ENCODE peak calls at places on chromosomes 7 and 10, in seven cellular contexts. B, U, C, I, V, L and E are unnamed samples.

GRCh38 chr7:91055219-91055618 is 209.0 kb upstream of the FZD1 start:
- DNase-seq in L (no peak), I (no peak), U (no peak), V (no peak), B (no peak), C (no peak), E (no peak)

GRCh38 chr7:76512941-76513816 is 2.8 kb downstream of the UPK3B start:
- DNase-seq in B (no peak), U (no peak), L (no peak), I (no peak), C (peak), V (peak), E (peak)

GRCh38 chr10:5550621-5551530 is 26.1 kb downstream of the CALML3 start:
- DNase-seq in U (no peak), L (no peak), I (no peak), V (peak), B (no peak), C (no peak), E (no peak)

GRCh38 chr7:114102996-114103395 is 184.2 kb upstream of the PPP1R3A start:
- DNase-seq in L (no peak), V (no peak), C (no peak), I (no peak), U (no peak), B (no peak), E (no peak)

GRCh38 chr7:105149827-105150226 is 135.8 kb downstream of the KMT2E start:
- DNase-seq in I (no peak), C (no peak), V (no peak), B (no peak), U (no peak), L (no peak), E (no peak)

GRCh38 chr7:30692438-30692837 is 10.2 kb upstream of the CRHR2 start:
- DNase-seq in C (no peak), U (no peak), V (peak), I (no peak), B (no peak), L (no peak), E (no peak)

GRCh38 chr7:94223375-94224084 is 171.2 kb upstream of the COL1A2 start:
- DNase-seq in B (no peak), C (peak), V (no peak), I (no peak), U (no peak), L (no peak), E (peak)

GRCh38 chr7:105323366-105323765 is 65.4 kb downstream of the SRPK2 start:
- DNase-seq in C (no peak), I (no peak), V (no peak), L (no peak), U (no peak), B (no peak), E (no peak)

GRCh38 chr7:45593121-45593541 is 19.0 kb downstream of the ADCY1 start:
- DNase-seq in C (no peak), I (no peak), V (peak), L (peak), B (no peak), U (no peak), E (no peak)

GRCh38 chr10:71078454-71079145 is 133.8 kb upstream of the UNC5B start:
- DNase-seq in I (peak), B (no peak), C (no peak), V (no peak), U (peak), L (peak), E (no peak)

GRCh38 chr10:15472431-15473400 is 101.6 kb upstream of the FAM171A1 start:
- DNase-seq in V (no peak), B (no peak), I (no peak), L (no peak), U (no peak), C (no peak), E (no peak)

GRCh38 chr10:34028936-34029335 is 694.5 kb upstream of the NRP1 start:
- DNase-seq in U (no peak), I (no peak), V (no peak), L (no peak), B (no peak), C (no peak), E (no peak)

GRCh38 chr7:22565315-22565811 is 65.4 kb upstream of the STEAP1B start:
- DNase-seq in L (no peak), U (no peak), V (no peak), C (no peak), B (peak), I (no peak), E (peak)

GRCh38 chr10:25493122-25493893 is 318.5 kb downstream of the GPR158 start:
- DNase-seq in L (peak), I (no peak), V (no peak), B (no peak), U (no peak), C (peak), E (no peak)

GRCh38 chr10:50325449-50326188 is 74.3 kb upstream of the ASAH2 start:
- DNase-seq in V (no peak), L (peak), C (no peak), I (peak), B (peak), U (no peak), E (peak)

GRCh38 chr7:147513451-147513850 is 1077.1 kb upstream of the C7orf33 start:
- DNase-seq in B (no peak), L (no peak), C (no peak), V (no peak), U (no peak), I (no peak), E (no peak)

GRCh38 chr10:59896186-59896585 is 10.2 kb downstream of the CCDC6 start:
- DNase-seq in I (no peak), V (no peak), L (no peak), B (no peak), C (no peak), U (no peak), E (no peak)

GRCh38 chr7:150567846-150568245 is 656 bp downstream of the GIMAP4 start:
- DNase-seq in U (no peak), L (no peak), V (no peak), I (no peak), C (no peak), B (no peak), E (no peak)

GRCh38 chr7:69659964-69660363 is 61.7 kb downstream of the AUTS2 start:
- DNase-seq in L (no peak), U (no peak), V (no peak), I (no peak), B (no peak), C (no peak), E (no peak)

GRCh38 chr7:43164757-43165156 is 52.3 kb downstream of the HECW1 start:
- DNase-seq in C (no peak), B (peak), U (no peak), L (no peak), V (no peak), I (no peak), E (peak)

GRCh38 chr7:98992076-98992475 is 113.7 kb downstream of the TRRAP start:
- DNase-seq in U (no peak), L (no peak), C (no peak), V (no peak), I (no peak), B (no peak), E (no peak)

GRCh38 chr7:27128034-27128433 is 2.5 kb downstream of the HOXA4 start:
- DNase-seq in L (no peak), I (no peak), B (no peak), V (no peak), U (no peak), C (no peak), E (no peak)

GRCh38 chr7:27128776-27129728 is 1.5 kb downstream of the HOXA4 start:
- DNase-seq in I (no peak), U (no peak), C (no peak), B (no peak), L (no peak), V (no peak), E (no peak)

GRCh38 chr7:27131390-27131819 is 848 bp upstream of the HOXA4 start:
- DNase-seq in U (no peak), V (no peak), C (no peak), L (no peak), I (no peak), B (no peak), E (no peak)

GRCh38 chr7:27130540-27131389 is at the start of gene HOXA4:
- DNase-seq in V (no peak), C (peak), I (peak), U (no peak), L (peak), B (no peak), E (peak)

DNA sequence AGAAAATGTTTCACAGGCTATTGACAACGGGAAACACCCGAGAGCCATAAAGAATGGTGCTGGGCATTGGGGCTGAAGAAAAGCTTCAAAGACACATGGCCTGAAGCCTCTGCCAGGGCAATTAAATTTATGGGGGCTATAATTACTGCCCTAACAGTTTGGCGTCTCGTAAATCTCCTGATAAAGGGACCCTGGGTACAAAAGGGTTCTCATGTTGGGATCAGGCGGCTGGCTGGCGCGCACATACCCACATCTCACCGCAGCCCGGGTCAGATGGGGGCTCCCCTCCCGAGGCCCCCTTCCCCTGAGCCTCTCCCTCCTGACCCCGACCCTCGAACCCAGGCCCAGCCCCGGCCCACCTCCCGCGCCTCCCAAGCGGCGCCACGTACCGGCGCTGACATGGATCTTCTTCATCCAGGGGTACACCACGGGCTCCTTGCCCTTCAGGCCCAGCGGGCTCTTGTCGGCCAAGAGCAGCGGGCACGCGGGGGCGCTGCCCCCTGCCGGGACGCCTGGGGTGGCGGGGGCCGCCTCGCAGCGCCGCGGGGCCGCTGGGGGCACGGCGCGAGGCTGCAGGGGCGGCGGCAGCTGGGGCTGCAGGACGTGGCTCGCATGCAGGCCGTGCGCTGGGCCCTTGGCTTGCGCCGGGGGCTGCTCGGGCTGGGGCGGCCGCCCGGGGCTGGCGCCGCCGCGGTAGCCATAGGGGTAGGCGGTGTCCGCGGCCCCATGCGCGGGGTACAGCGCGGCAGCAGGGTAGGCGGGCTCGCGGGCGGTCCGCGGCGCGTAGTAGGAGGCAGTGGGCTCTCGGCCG is 623 bp downstream of the HOXA4 start:
- DNase-seq in V (no peak), C (no peak), I (peak), B (no peak), L (no peak), U (no peak), E (no peak)
- TF ChIP-seq CTCF in V (no peak), C (no peak), I (peak), B (no peak), L (peak), U (no peak), E (no peak)

GRCh38 chr10:13218878-13219277 is 15.3 kb downstream of the UCMA start:
- DNase-seq in L (no peak), V (no peak), I (no peak), C (no peak), U (no peak), B (no peak), E (no peak)

GRCh38 chr10:13222151-13222550 is 12.0 kb downstream of the UCMA start:
- DNase-seq in U (no peak), V (no peak), I (no peak), L (no peak), C (no peak), B (no peak), E (no peak)

GRCh38 chr10:13222566-13222965 is 11.6 kb downstream of the UCMA start:
- DNase-seq in B (no peak), C (no peak), V (no peak), I (no peak), U (no peak), L (no peak), E (no peak)

GRCh38 chr10:13221572-13221971 is 12.6 kb downstream of the UCMA start:
- DNase-seq in B (no peak), U (no peak), V (no peak), I (no peak), C (no peak), L (no peak), E (no peak)

GRCh38 chr10:13219685-13220670 is 14.2 kb downstream of the UCMA start:
- DNase-seq in C (no peak), V (no peak), U (no peak), B (no peak), I (peak), L (no peak), E (peak)
- TF ChIP-seq CTCF in C (peak), V (no peak), U (no peak), B (peak), I (peak), L (peak), E (peak)

GRCh38 chr10:102603946-102604345 is 40.3 kb upstream of the TRIM8 start:
- DNase-seq in L (no peak), B (no peak), V (no peak), C (no peak), U (no peak), I (no peak), E (no peak)

GRCh38 chr10:102602272-102603045 is 41.8 kb upstream of the TRIM8 start:
- DNase-seq in B (no peak), C (no peak), L (no peak), V (no peak), U (no peak), I (no peak), E (no peak)

GRCh38 chr10:102605712-102606111 is 38.6 kb upstream of the TRIM8 start:
- DNase-seq in I (no peak), L (no peak), U (no peak), C (no peak), B (no peak), V (peak), E (no peak)

GRCh38 chr10:102601639-102602038 is 42.6 kb upstream of the TRIM8 start:
- DNase-seq in C (no peak), V (no peak), I (no peak), B (no peak), U (no peak), L (no peak), E (no peak)

GRCh38 chr10:102604379-102604960 is 39.8 kb upstream of the TRIM8 start:
- DNase-seq in L (no peak), B (no peak), C (no peak), I (no peak), V (no peak), U (no peak), E (no peak)
- TF ChIP-seq CTCF in L (no peak), B (peak), C (no peak), I (no peak), V (no peak), U (no peak), E (no peak)

GRCh38 chr7:139451638-139452037 is 31.8 kb downstream of the KLRG2 start:
- DNase-seq in L (no peak), I (no peak), C (no peak), V (no peak), B (no peak), U (no peak), E (no peak)

GRCh38 chr7:139450851-139451250 is 32.6 kb downstream of the KLRG2 start:
- DNase-seq in C (no peak), B (no peak), I (no peak), L (no peak), U (no peak), V (no peak), E (no peak)

GRCh38 chr7:139455789-139456188 is 27.7 kb downstream of the KLRG2 start:
- DNase-seq in U (no peak), I (no peak), L (no peak), C (no peak), V (no peak), B (no peak), E (no peak)

GRCh38 chr7:139453673-139454321 is 29.7 kb downstream of the KLRG2 start:
- DNase-seq in C (no peak), B (no peak), V (no peak), I (no peak), U (no peak), L (no peak), E (no peak)

GRCh38 chr7:139452948-139453672 is 30.4 kb downstream of the KLRG2 start:
- DNase-seq in U (no peak), C (no peak), I (no peak), L (no peak), B (no peak), V (no peak), E (no peak)
- TF ChIP-seq CTCF in U (no peak), C (no peak), I (no peak), L (no peak), B (peak), V (no peak), E (no peak)

GRCh38 chr7:28045592-28045991 is 135.0 kb downstream of the JAZF1 start:
- DNase-seq in C (no peak), B (no peak), L (no peak), V (no peak), I (no peak), U (no peak), E (no peak)

GRCh38 chr7:28042721-28043120 is 137.9 kb downstream of the JAZF1 start:
- DNase-seq in I (no peak), B (no peak), L (no peak), C (no peak), V (no peak), U (no peak), E (no peak)

GRCh38 chr7:28044825-28045224 is 135.8 kb downstream of the JAZF1 start:
- DNase-seq in U (no peak), L (no peak), V (no peak), B (no peak), I (no peak), C (no peak), E (no peak)

GRCh38 chr7:28048694-28049093 is 131.9 kb downstream of the JAZF1 start:
- DNase-seq in V (no peak), I (no peak), L (no peak), U (no peak), C (no peak), B (no peak), E (no peak)

DNA sequence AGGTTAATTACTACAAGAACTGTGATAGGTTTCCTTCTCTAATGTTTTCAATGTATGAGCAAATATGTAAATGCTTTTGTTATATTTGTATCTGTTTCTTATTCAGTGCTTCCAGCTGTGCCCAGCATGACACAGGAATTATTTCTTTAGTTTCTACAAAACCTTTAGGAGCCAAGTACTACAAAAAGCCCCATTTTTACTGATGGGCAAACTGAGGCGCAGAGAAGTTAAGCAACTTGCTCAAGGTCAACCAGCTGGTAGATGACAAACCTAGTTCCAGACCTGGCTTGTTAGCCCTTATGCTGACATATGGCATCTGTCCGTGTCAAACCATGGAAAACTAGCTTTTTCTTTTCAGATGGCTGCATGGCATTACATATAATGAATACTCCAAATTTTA is 134.6 kb downstream of the JAZF1 start:
- DNase-seq in C (no peak), I (no peak), B (no peak), L (no peak), V (no peak), U (no peak), E (no peak)
- TF ChIP-seq CTCF in C (no peak), I (no peak), B (no peak), L (no peak), V (no peak), U (no peak), E (no peak)